ENCODE peak calls at places on chromosomes 13 and 19, in five cellular contexts. G is epithelial cell of prostate, Z is upper lobe of left lung, A is RWPE1, Q is SJCRH30. M is an unnamed sample.

GRCh38 chr19:14433454-14434156 is 499 bp downstream of the PKN1 start:
- DNase-seq in G (no peak), Z (peak; percentile 49), A (peak; percentile 24), Q (no peak), M (peak; percentile 73)

GRCh38 chr19:30692517-30692870 is 320.3 kb downstream of the ZNF536 start:
- DNase-seq in G (no peak), Z (no peak), A (no peak), Q (peak; percentile 83), M (peak; percentile 79)

GRCh38 chr19:38190061-38190460 is 34.0 kb downstream of the DPF1 start:
- DNase-seq in G (no peak), Z (no peak), A (no peak), Q (no peak), M (no peak)

GRCh38 chr13:27283906-27284523 is 13.4 kb downstream of the RASL11A start:
- DNase-seq in G (no peak), Z (peak; percentile 42), A (peak; percentile 13), Q (no peak), M (no peak)

GRCh38 chr13:26811636-26812035 is 51.0 kb upstream of the GPR12 start:
- DNase-seq in G (no peak), Z (no peak), A (no peak), Q (no peak), M (no peak)

GRCh38 chr13:48188129-48188528 is 44.9 kb upstream of the ITM2B start:
- DNase-seq in G (no peak), Z (no peak), A (no peak), Q (no peak), M (no peak)

GRCh38 chr13:113364371-113364932 is 522 bp upstream of the GRTP1 start:
- DNase-seq in G (no peak), Z (no peak), A (no peak), Q (no peak), M (peak; percentile 60)

GRCh38 chr13:27274631-27275030 is 4.0 kb downstream of the RASL11A start:
- DNase-seq in G (no peak), Z (no peak), A (no peak), Q (no peak), M (no peak)

GRCh38 chr13:102977471-102977870 is 88.7 kb downstream of the SLC10A2 start:
- DNase-seq in G (no peak), Z (no peak), A (no peak), Q (no peak), M (no peak)

GRCh38 chr13:99086869-99087129 is 108.9 kb upstream of the DOCK9 start:
- DNase-seq in G (no peak), Z (no peak), A (peak; percentile 40), Q (no peak), M (peak; percentile 75)

GRCh38 chr19:57096640-57097361 is 23.0 kb upstream of the USP29 start:
- DNase-seq in G (no peak), Z (no peak), A (no peak), Q (peak; percentile 91), M (no peak)

GRCh38 chr19:1649706-1650626 is 2.4 kb downstream of the TCF3 start:
- DNase-seq in G (no peak), Z (no peak), A (no peak), Q (no peak), M (no peak)

GRCh38 chr13:76455960-76456359 is 430.2 kb downstream of the KCTD12 start:
- DNase-seq in G (no peak), Z (no peak), A (no peak), Q (peak; percentile 74), M (no peak)

GRCh38 chr13:22427041-22427440 is 753.7 kb upstream of the SGCG start:
- DNase-seq in G (no peak), Z (no peak), A (no peak), Q (peak; percentile 22), M (no peak)

GRCh38 chr19:44753932-44754742 is 5.6 kb downstream of the BCL3 start:
- DNase-seq in G (no peak), Z (peak; percentile 98), A (peak; percentile 88), Q (peak; percentile 89), M (peak; percentile 97)

GRCh38 chr19:7787141-7787540 is 24.1 kb downstream of the CLEC4M start:
- DNase-seq in G (no peak), Z (no peak), A (no peak), Q (no peak), M (no peak)

GRCh38 chr13:99988469-99989375 is 7.1 kb downstream of the ZIC2 start:
- DNase-seq in G (no peak), Z (no peak), A (no peak), Q (no peak), M (no peak)

GRCh38 chr13:48975101-48975925 is at the start of gene FNDC3A:
- DNase-seq in G (no peak), Z (peak; percentile 67), A (peak; percentile 73), Q (peak; percentile 71), M (peak; percentile 81)

GRCh38 chr19:47713046-47714021 is at the start of gene EHD2:
- DNase-seq in G (no peak), Z (peak; percentile 69), A (peak; percentile 76), Q (peak; percentile 75), M (no peak)

GRCh38 chr13:32297206-32297605 is 18.0 kb downstream of the ZAR1L start:
- DNase-seq in G (no peak), Z (no peak), A (no peak), Q (no peak), M (no peak)

GRCh38 chr13:40692946-40693345 is 26.5 kb upstream of the FOXO1 start:
- DNase-seq in G (no peak), Z (no peak), A (no peak), Q (peak; percentile 29), M (no peak)

GRCh38 chr13:114119196-114119595 is 13.2 kb downstream of the RASA3 start:
- DNase-seq in G (no peak), Z (no peak), A (peak; percentile 70), Q (peak; percentile 96), M (no peak)

GRCh38 chr13:97125051-97125809 is 96.9 kb upstream of the MBNL2 start:
- DNase-seq in G (peak; percentile 80), Z (peak; percentile 55), A (peak; percentile 84), Q (peak; percentile 59), M (peak; percentile 82)

GRCh38 chr13:41590643-41591042 is 133.3 kb downstream of the RGCC start:
- DNase-seq in G (peak; percentile 86), Z (no peak), A (peak; percentile 44), Q (no peak), M (no peak)

GRCh38 chr13:90918551-90918950 is 428.9 kb upstream of the MIR17HG start:
- DNase-seq in G (no peak), Z (no peak), A (no peak), Q (no peak), M (no peak)

DNA sequence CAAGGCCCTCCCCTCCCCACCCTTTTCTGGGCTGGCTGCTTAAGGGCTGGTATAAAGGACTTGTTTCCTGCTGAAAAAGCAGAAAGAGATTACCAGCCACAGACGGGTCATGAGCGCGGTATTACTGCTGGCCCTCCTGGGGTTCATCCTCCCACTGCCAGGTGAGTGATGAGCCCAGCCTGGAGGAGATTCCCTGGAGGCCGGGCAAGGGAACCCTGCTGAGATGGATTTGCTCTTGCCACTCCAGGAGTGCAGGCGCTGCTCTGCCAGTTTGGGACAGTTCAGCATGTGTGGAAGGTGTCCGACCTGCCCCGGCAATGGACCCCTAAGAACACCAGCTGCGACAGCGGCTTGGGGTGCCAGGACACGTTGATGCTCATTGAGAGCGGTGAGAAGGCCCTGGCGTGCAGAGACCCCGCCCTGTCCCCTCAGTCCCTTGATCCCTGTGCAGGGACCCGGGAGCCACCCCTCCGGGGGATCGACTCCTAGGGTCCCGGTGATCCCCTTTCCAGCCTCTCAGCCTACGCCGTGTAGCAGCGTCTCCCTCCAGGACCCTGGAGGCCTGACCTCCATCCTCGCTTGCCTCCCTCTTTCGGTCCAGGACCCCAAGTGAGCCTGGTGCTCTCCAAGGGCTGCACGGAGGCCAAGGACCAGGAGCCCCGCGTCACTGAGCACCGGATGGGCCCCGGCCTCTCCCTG is at the start of gene CD177:
- DNase-seq in G (no peak), Z (no peak), A (no peak), Q (no peak), M (no peak)
- H3K27ac ChIP-seq in G (no peak within 1 kb of the TSS), Z (peak within 1 kb of the TSS; percentile 27), A (no peak within 1 kb of the TSS), Q (no peak within 1 kb of the TSS), M (no peak within 1 kb of the TSS)

GRCh38 chr13:30796132-30796832 is 60.9 kb downstream of the ALOX5AP start:
- DNase-seq in G (no peak), Z (no peak), A (peak; percentile 56), Q (peak; percentile 39), M (no peak)

GRCh38 chr13:30789360-30789862 is 54.1 kb downstream of the ALOX5AP start:
- DNase-seq in G (no peak), Z (no peak), A (no peak), Q (no peak), M (no peak)

GRCh38 chr13:30791354-30791921 is 56.1 kb downstream of the ALOX5AP start:
- DNase-seq in G (no peak), Z (no peak), A (no peak), Q (no peak), M (no peak)

GRCh38 chr13:30790592-30790991 is 55.2 kb downstream of the ALOX5AP start:
- DNase-seq in G (no peak), Z (no peak), A (no peak), Q (no peak), M (no peak)

DNA sequence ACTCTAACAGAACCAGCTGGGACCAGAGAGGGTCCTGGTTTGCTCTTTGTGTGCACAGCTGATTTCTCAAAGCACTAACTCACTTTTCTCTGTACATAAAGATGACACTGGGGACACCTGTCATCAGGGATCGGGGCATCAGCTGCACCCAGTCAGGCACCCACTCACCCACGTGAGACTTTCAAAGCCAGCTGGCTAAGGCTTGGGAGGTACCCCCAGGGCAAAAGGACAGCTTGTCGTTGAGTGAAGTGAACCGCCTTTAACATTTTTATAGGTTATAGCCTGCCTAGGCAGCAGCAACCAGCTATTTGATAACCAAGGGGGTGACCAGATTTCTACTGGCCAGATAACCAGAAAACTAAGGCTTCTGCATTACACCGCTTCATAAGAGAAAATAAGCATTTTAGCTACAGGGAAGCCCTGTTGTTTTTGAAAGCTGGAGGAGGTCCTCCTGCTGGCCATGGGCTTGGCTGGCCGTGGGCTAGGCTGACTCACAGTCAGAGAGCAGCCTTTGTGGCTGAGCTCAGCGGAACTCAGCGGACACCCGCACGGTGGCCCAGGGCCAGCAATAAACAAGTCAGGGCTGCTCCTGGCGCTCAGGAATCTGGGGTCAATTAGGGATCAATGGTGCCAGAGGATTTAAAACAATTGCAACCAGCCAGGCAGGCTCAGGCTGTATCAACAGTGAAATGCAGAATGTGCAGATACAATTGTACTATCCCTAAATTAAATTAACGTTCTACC is 57.1 kb downstream of the ALOX5AP start:
- DNase-seq in G (peak; percentile 72), Z (peak; percentile 48), A (peak; percentile 91), Q (peak; percentile 93), M (peak; percentile 89)
- H3K27ac ChIP-seq in G (peak overlapping the region; percentile 25), Z (no peak overlapping the region), A (peak overlapping the region; percentile 80), Q (peak overlapping the region; percentile 54), M (peak overlapping the region; percentile 19)

GRCh38 chr19:12156254-12157058 is at the start of gene ZNF625:
- DNase-seq in G (peak; percentile 27), Z (peak; percentile 96), A (peak; percentile 82), Q (peak; percentile 98), M (peak; percentile 90)
- H3K27ac ChIP-seq in G (peak within 1 kb of the TSS; percentile 11), Z (peak within 1 kb of the TSS; percentile 90), A (peak within 1 kb of the TSS; percentile 81), Q (peak within 1 kb of the TSS; percentile 74), M (peak within 1 kb of the TSS; percentile 67)

DNA sequence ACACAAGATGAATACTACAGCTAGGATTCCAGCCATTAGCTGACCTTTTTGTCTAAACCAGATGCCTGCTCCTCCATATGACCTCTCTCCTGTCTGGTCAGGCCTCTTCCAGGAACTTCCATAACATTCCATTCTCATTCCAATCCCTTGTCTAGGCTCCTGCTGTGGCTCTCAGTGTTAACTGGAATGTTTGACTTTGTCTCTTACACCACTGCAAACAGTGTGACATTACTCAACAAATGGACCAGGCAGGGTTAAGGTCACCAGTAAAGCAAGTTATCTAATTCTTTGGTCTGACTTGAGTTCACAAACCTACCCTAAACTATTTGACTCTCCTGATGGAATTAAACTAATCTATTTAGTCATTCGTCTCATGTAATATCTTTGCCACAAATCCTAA is 2.1 kb upstream of the GPC6 start:
- DNase-seq in G (no peak), Z (no peak), A (no peak), Q (peak; percentile 17), M (no peak)
- H3K27ac ChIP-seq in G (no peak overlapping the region), Z (no peak overlapping the region), A (no peak overlapping the region), Q (no peak overlapping the region), M (no peak overlapping the region)

GRCh38 chr19:49469828-49470614 is 4.0 kb upstream of the FLT3LG start:
- DNase-seq in G (no peak), Z (peak; percentile 43), A (no peak), Q (no peak), M (no peak)
- H3K27ac ChIP-seq in G (no peak overlapping the region), Z (no peak overlapping the region), A (peak overlapping the region; percentile 80), Q (no peak overlapping the region), M (peak overlapping the region; percentile 93)